ENCODE peak calls at places on chromosomes 16 and 17, in four cellular contexts. S, Z, T and E are unnamed samples.

GRCh38 chr17:14196337-14196997 is 40.2 kb downstream of the CDRT15 start:
- DNase-seq in T (no peak), S (no peak), Z (no peak), E (no peak)

GRCh38 chr16:3934491-3935185 is 54.1 kb upstream of the CREBBP start:
- DNase-seq in T (no peak), S (no peak), Z (no peak), E (no peak)

GRCh38 chr16:81873843-81874752 is 95.0 kb downstream of the PLCG2 start:
- DNase-seq in T (peak), Z (no peak), S (no peak), E (peak)

GRCh38 chr17:30570596-30571265 is 93.5 kb downstream of the GOSR1 start:
- DNase-seq in Z (no peak), S (no peak), T (no peak), E (no peak)

GRCh38 chr17:61410555-61411089 is 11.0 kb downstream of the TBX2 start:
- DNase-seq in S (peak), T (peak), Z (peak), E (peak)

GRCh38 chr17:47620503-47621245 is 29.0 kb upstream of the KPNB1 start:
- DNase-seq in S (no peak), Z (no peak), T (no peak), E (no peak)

GRCh38 chr16:1895068-1895467 is 23.1 kb upstream of the MEIOB start:
- DNase-seq in Z (no peak), T (no peak), S (peak), E (no peak)

GRCh38 chr17:47611372-47612350 is 38.1 kb upstream of the KPNB1 start:
- DNase-seq in Z (no peak), S (no peak), T (no peak), E (no peak)

GRCh38 chr17:59427425-59427921 is 96.0 kb downstream of the YPEL2 start:
- DNase-seq in S (no peak), T (peak), Z (no peak), E (peak)

GRCh38 chr16:57799619-57800212 is 2.6 kb downstream of the KIFC3 start:
- DNase-seq in S (peak), T (no peak), Z (no peak), E (no peak)
- H3K4me3 ChIP-seq in S (peak), T (no peak), Z (no peak), E (no peak)

GRCh38 chr17:39703913-39704312 is 4.0 kb downstream of the ERBB2 start:
- DNase-seq in S (no peak), T (no peak), Z (no peak), E (no peak)

GRCh38 chr17:39704821-39705551 is 5.1 kb downstream of the ERBB2 start:
- DNase-seq in S (no peak), T (peak), Z (no peak), E (peak)

GRCh38 chr17:39705786-39706348 is 6.0 kb downstream of the ERBB2 start:
- DNase-seq in S (peak), T (no peak), Z (no peak), E (no peak)

GRCh38 chr17:39706921-39707337 is 7.1 kb downstream of the ERBB2 start:
- DNase-seq in T (no peak), Z (no peak), S (peak), E (no peak)

DNA sequence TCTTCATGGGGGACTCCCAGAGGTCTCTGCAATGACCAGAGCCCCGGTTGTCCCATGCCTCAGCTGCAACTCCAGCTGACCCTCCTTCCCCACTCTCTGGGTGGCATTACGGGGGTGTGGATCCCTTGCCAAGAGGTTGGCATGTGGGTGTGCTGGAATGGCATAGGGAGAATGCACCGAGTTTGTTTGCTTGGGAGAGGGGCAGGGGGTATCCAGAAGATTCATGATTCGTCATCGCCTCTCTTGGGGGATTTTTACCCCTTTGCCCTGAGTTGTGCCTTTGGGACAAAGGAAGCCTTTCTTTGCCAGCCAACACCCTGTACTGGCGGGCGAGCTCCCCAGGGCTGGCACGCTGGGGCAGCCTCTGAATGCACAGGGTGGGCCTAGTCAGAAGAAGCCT is 6.5 kb downstream of the ERBB2 start:
- DNase-seq in Z (no peak), S (no peak), T (no peak), E (no peak)
- H3K4me3 ChIP-seq in Z (no peak), S (no peak), T (no peak), E (no peak)

GRCh38 chr17:44111777-44112176 is 11.7 kb downstream of the HDAC5 start:
- DNase-seq in Z (no peak), S (no peak), T (no peak), E (no peak)
- H3K4me3 ChIP-seq in Z (no peak), S (no peak), T (no peak), E (no peak)

GRCh38 chr16:24755201-24755874 is 25.9 kb downstream of the TNRC6A start:
- DNase-seq in S (no peak), T (no peak), Z (no peak), E (no peak)

GRCh38 chr16:24758373-24758772 is 28.9 kb downstream of the TNRC6A start:
- DNase-seq in T (peak), S (no peak), Z (no peak), E (peak)

GRCh38 chr16:24754543-24754942 is 25.1 kb downstream of the TNRC6A start:
- DNase-seq in T (no peak), Z (no peak), S (no peak), E (no peak)

GRCh38 chr16:24748242-24748641 is 18.8 kb downstream of the TNRC6A start:
- DNase-seq in S (no peak), T (peak), Z (peak), E (peak)

DNA sequence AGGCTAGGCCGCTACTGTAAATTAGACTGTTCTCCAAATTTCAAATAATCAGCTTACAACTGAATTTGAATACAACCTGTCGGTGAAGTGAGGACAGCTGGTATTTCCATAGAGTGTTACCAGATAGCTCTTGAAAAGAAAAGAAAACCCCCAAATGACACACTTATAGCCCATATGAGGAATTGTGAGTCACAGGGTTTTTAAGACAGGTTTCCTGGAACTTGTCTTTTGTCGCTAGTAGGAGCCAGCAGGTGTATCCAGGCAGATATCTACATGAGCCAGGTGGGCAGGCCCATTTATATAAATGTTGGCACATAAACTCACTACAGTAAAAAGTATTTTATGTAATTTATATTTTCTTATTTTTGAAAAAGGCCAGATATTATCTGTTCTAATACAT is 24.0 kb downstream of the TNRC6A start:
- DNase-seq in T (no peak), Z (no peak), S (no peak), E (no peak)
- H3K4me3 ChIP-seq in T (no peak), Z (no peak), S (no peak), E (no peak)